ENCODE peak calls at places on chromosomes 7 and 10, in six cellular contexts. D is T-helper 17 cell; F is GOT3; R is EH; W is stimulated activated CD8-positive, alpha-beta memory T cell treated with anti-CD3 and anti-CD28 coated beads, Interleukin-7, amount 100 ng/mL, for 48 hours; C is AG08396. P is an unnamed sample.

GRCh38 chr7:129225206-129225930 is 538 bp downstream of the AHCYL2 start:
- DNase-seq in D (peak; percentile 50), F (no peak), R (peak; percentile 43), W (peak; percentile 28), C (peak; percentile 46), P (peak; percentile 59)

GRCh38 chr7:120110169-120110568 is 162.8 kb upstream of the KCND2 start:
- DNase-seq in D (no peak), F (no peak), R (no peak), W (no peak), C (no peak), P (no peak)

GRCh38 chr7:15130666-15131541 is 228.4 kb upstream of the DGKB start:
- DNase-seq in D (no peak), F (no peak), R (peak; percentile 49), W (no peak), C (no peak), P (no peak)

GRCh38 chr10:79024296-79024695 is 44.5 kb upstream of the ZMIZ1 start:
- DNase-seq in D (no peak), F (no peak), R (no peak), W (no peak), C (no peak), P (no peak)

GRCh38 chr7:113873554-113874151 is 45.2 kb downstream of the PPP1R3A start:
- DNase-seq in D (no peak), F (no peak), R (no peak), W (no peak), C (no peak), P (no peak)

GRCh38 chr10:123722351-123722750 is 56.2 kb downstream of the GPR26 start:
- DNase-seq in D (no peak), F (no peak), R (no peak), W (no peak), C (no peak), P (no peak)

GRCh38 chr10:45241865-45242518 is 73.4 kb downstream of the OR13A1 start:
- DNase-seq in D (no peak), F (no peak), R (no peak), W (no peak), C (no peak), P (no peak)

GRCh38 chr10:62919776-62920175 is 103.6 kb upstream of the EGR2 start:
- DNase-seq in D (no peak), F (no peak), R (no peak), W (no peak), C (no peak), P (no peak)

GRCh38 chr7:2710901-2711551 is 23.0 kb downstream of the AMZ1 start:
- DNase-seq in D (no peak), F (no peak), R (peak; percentile 25), W (no peak), C (no peak), P (no peak)

GRCh38 chr10:105239311-105240215 is 598.5 kb downstream of the SORCS3 start:
- DNase-seq in D (no peak), F (no peak), R (no peak), W (no peak), C (no peak), P (peak; percentile 35)

GRCh38 chr10:78732381-78732780 is 336.4 kb upstream of the ZMIZ1 start:
- DNase-seq in D (no peak), F (no peak), R (no peak), W (no peak), C (no peak), P (no peak)

GRCh38 chr10:19659920-19660655 is 156.1 kb upstream of the PLXDC2 start:
- DNase-seq in D (no peak), F (no peak), R (no peak), W (no peak), C (peak; percentile 5), P (no peak)

GRCh38 chr10:109450702-109451101 is 472.6 kb downstream of the XPNPEP1 start:
- DNase-seq in D (no peak), F (no peak), R (no peak), W (no peak), C (no peak), P (no peak)

GRCh38 chr10:119786117-119786769 is 60.4 kb downstream of the INPP5F start:
- DNase-seq in D (no peak), F (no peak), R (peak; percentile 51), W (no peak), C (peak; percentile 23), P (no peak)

GRCh38 chr10:42875792-42876191 is 93.2 kb downstream of the BMS1 start:
- DNase-seq in D (no peak), F (no peak), R (peak; percentile 75), W (no peak), C (peak; percentile 59), P (no peak)

GRCh38 chr10:102802920-102803534 is 34.2 kb downstream of the CYP17A1 start:
- DNase-seq in D (no peak), F (no peak), R (peak; percentile 97), W (peak; percentile 2), C (peak; percentile 67), P (no peak)

GRCh38 chr7:20201380-20201779 is 15.8 kb downstream of the MACC1 start:
- DNase-seq in D (no peak), F (no peak), R (no peak), W (no peak), C (no peak), P (no peak)

GRCh38 chr10:33900591-33900990 is 566.1 kb upstream of the NRP1 start:
- DNase-seq in D (no peak), F (no peak), R (peak; percentile 46), W (no peak), C (peak; percentile 22), P (no peak)

GRCh38 chr10:7962592-7962991 is 91.9 kb upstream of the GATA3 start:
- DNase-seq in D (no peak), F (no peak), R (no peak), W (no peak), C (no peak), P (no peak)

GRCh38 chr10:71301371-71301916 is 17.6 kb upstream of the SLC29A3 start:
- DNase-seq in D (no peak), F (no peak), R (no peak), W (no peak), C (no peak), P (no peak)

GRCh38 chr10:79128923-79129305 is 60.1 kb downstream of the ZMIZ1 start:
- DNase-seq in D (no peak), F (no peak), R (no peak), W (no peak), C (no peak), P (no peak)

GRCh38 chr10:84743483-84743882 is 415.1 kb downstream of the CCSER2 start:
- DNase-seq in D (no peak), F (no peak), R (no peak), W (no peak), C (no peak), P (no peak)

GRCh38 chr7:92295391-92295790 is 49.6 kb downstream of the ANKIB1 start:
- DNase-seq in D (no peak), F (no peak), R (peak; percentile 22), W (no peak), C (no peak), P (no peak)

GRCh38 chr10:89985446-89985845 is 284.1 kb downstream of the KIF20B start:
- DNase-seq in D (no peak), F (no peak), R (no peak), W (no peak), C (no peak), P (no peak)

P was measured in upper lobe of left lung.